ENCODE peak calls at places on chromosomes 1 and 21, in four cellular contexts. H is GM12878, Q is K562, D is HepG2. E is an unnamed sample.

GRCh38 chr1:87941292-87941946 is 612.7 kb downstream of the LMO4 start:
- DNase-seq in H (no peak), Q (no peak), D (no peak), E (no peak)

GRCh38 chr1:201751872-201752271 is 77.1 kb upstream of the IPO9 start:
- DNase-seq in H (no peak), Q (no peak), D (peak; percentile 58), E (no peak)

GRCh38 chr1:1393428-1393827 is 5.7 kb downstream of the CCNL2 start:
- DNase-seq in H (no peak), Q (no peak), D (no peak), E (no peak)

GRCh38 chr1:82775402-82776000 is 974.8 kb downstream of the ADGRL2 start:
- DNase-seq in H (no peak), Q (peak; percentile 49), D (peak; percentile 3), E (peak; percentile 48)

GRCh38 chr21:27362249-27362648 is 395.4 kb upstream of the ADAMTS5 start:
- DNase-seq in H (no peak), Q (no peak), D (no peak), E (no peak)

GRCh38 chr1:45545553-45546310 is 4.9 kb upstream of the AKR1A1 start:
- DNase-seq in H (no peak), Q (no peak), D (peak; percentile 88), E (no peak)

GRCh38 chr1:4315202-4315601 is 339.2 kb upstream of the AJAP1 start:
- DNase-seq in H (no peak), Q (no peak), D (no peak), E (no peak)

GRCh38 chr1:8082945-8083344 is 56.8 kb upstream of the ERRFI1 start:
- DNase-seq in H (no peak), Q (no peak), D (peak; percentile 73), E (no peak)

GRCh38 chr1:240285541-240285940 is 193.9 kb downstream of the FMN2 start:
- DNase-seq in H (no peak), Q (no peak), D (no peak), E (no peak)

GRCh38 chr1:204773246-204773645 is 87.7 kb upstream of the LRRN2 start:
- DNase-seq in H (no peak), Q (no peak), D (no peak), E (no peak)

GRCh38 chr1:2290595-2291510 is 62.7 kb downstream of the SKI start:
- DNase-seq in H (peak; percentile 50), Q (peak; percentile 66), D (no peak), E (no peak)

GRCh38 chr1:155003227-155003765 is 694 bp downstream of the ZBTB7B start:
- DNase-seq in H (no peak), Q (peak; percentile 51), D (no peak), E (no peak)

GRCh38 chr1:25478633-25479032 is 47.9 kb downstream of the MACO1 start:
- DNase-seq in H (no peak), Q (no peak), D (no peak), E (no peak)

GRCh38 chr1:159014003-159014571 is 4.4 kb downstream of the IFI16 start:
- DNase-seq in H (no peak), Q (no peak), D (no peak), E (no peak)

GRCh38 chr1:226293553-226293920 is 15.4 kb downstream of the LIN9 start:
- DNase-seq in H (no peak), Q (no peak), D (no peak), E (no peak)

GRCh38 chr1:1361982-1362423 is 3.6 kb upstream of the MXRA8 start:
- DNase-seq in H (no peak), Q (no peak), D (peak; percentile 75), E (no peak)

GRCh38 chr1:178768423-178768822 is 43.4 kb downstream of the RALGPS2 start:
- DNase-seq in H (no peak), Q (peak; percentile 58), D (peak; percentile 20), E (peak; percentile 56)

GRCh38 chr1:191851799-191852595 is 306.3 kb upstream of the RGS18 start:
- DNase-seq in H (no peak), Q (no peak), D (no peak), E (no peak)

GRCh38 chr1:150507912-150508864 is at the start of gene ECM1:
- DNase-seq in H (no peak), Q (peak; percentile 86), D (no peak), E (no peak)

GRCh38 chr1:27602510-27603319 is 1.2 kb downstream of the AHDC1 start:
- DNase-seq in H (no peak), Q (peak; percentile 87), D (no peak), E (peak; percentile 57)
- TF ChIP-seq BHLHE40 in H (no peak), Q (no peak), D (no peak), E (no peak)

GRCh38 chr1:95043141-95043980 is 29.4 kb downstream of the ALG14 start:
- DNase-seq in H (peak; percentile 19), Q (peak; percentile 83), D (peak; percentile 77), E (peak; percentile 89)

GRCh38 chr1:95040032-95040525 is 32.7 kb downstream of the ALG14 start:
- DNase-seq in H (no peak), Q (no peak), D (no peak), E (no peak)

GRCh38 chr1:95039360-95040031 is 33.3 kb downstream of the ALG14 start:
- DNase-seq in H (no peak), Q (no peak), D (no peak), E (no peak)

GRCh38 chr1:95041491-95042165 is 31.1 kb downstream of the ALG14 start:
- DNase-seq in H (no peak), Q (peak; percentile 61), D (peak; percentile 74), E (peak; percentile 70)

DNA sequence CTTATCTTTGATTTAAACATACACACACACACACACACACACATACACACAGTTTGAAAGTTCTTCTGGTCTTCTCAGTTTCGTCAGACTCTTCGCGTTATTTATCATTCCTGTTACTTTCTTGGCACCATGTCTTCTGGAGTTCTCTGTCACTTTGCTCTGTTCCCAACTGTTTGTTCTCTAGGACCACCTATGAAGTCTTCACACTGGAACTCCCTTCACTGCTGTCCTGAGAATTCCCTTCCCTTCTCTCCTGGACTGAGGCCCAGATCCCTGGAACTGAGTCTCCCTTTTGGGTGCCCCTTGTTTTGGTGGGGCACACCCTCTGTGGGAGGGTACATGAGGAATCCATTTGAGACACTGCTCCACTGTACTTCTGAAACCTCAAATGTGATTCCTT is 30.5 kb downstream of the ALG14 start:
- DNase-seq in H (no peak), Q (no peak), D (no peak), E (no peak)
- TF ChIP-seq TARDBP in H (no peak), Q (no peak), D (no peak), E (no peak)

GRCh38 chr1:174021611-174022079 is 512 bp downstream of the RC3H1 start:
- DNase-seq in H (no peak), Q (peak; percentile 66), D (peak; percentile 24), E (peak; percentile 54)

GRCh38 chr1:174022976-174023277 is 770 bp upstream of the RC3H1 start:
- DNase-seq in H (no peak), Q (no peak), D (no peak), E (no peak)

GRCh38 chr1:174018565-174018964 is 3.6 kb downstream of the RC3H1 start:
- DNase-seq in H (no peak), Q (no peak), D (no peak), E (no peak)

GRCh38 chr1:174022080-174022975 is at the start of gene RC3H1:
- DNase-seq in H (peak; percentile 53), Q (peak; percentile 95), D (peak; percentile 80), E (peak; percentile 89)

GRCh38 chr1:174023438-174023837 is 1.3 kb upstream of the RC3H1 start:
- DNase-seq in H (no peak), Q (no peak), D (no peak), E (peak; percentile 33)
- TF ChIP-seq BHLHE40 in H (no peak), Q (no peak), D (no peak), E (no peak)

GRCh38 chr1:28580706-28581530 is 11.1 kb upstream of the RAB42 start:
- DNase-seq in H (no peak), Q (peak; percentile 53), D (peak; percentile 28), E (peak; percentile 68)

GRCh38 chr1:28579374-28579773 is 12.7 kb upstream of the RAB42 start:
- DNase-seq in H (no peak), Q (no peak), D (no peak), E (no peak)

GRCh38 chr1:28577738-28578536 is 14.1 kb upstream of the RAB42 start:
- DNase-seq in H (no peak), Q (peak; percentile 25), D (no peak), E (no peak)

GRCh38 chr1:28577052-28577678 is 14.9 kb upstream of the RAB42 start:
- DNase-seq in H (no peak), Q (peak; percentile 49), D (peak; percentile 25), E (no peak)

GRCh38 chr1:28578696-28579218 is 13.3 kb upstream of the RAB42 start:
- DNase-seq in H (no peak), Q (peak; percentile 11), D (no peak), E (no peak)
- TF ChIP-seq TARDBP in H (no peak), Q (no peak), D (no peak), E (no peak)

GRCh38 chr1:40697436-40697835 is 5.9 kb downstream of the NFYC start:
- DNase-seq in H (no peak), Q (no peak), D (no peak), E (no peak)

GRCh38 chr1:40699787-40700186 is 8.3 kb downstream of the NFYC start:
- DNase-seq in H (peak; percentile 74), Q (no peak), D (no peak), E (no peak)

GRCh38 chr1:40694353-40694874 is 2.9 kb downstream of the NFYC start:
- DNase-seq in H (no peak), Q (no peak), D (no peak), E (no peak)

GRCh38 chr1:40693425-40693824 is 1.9 kb downstream of the NFYC start:
- DNase-seq in H (no peak), Q (no peak), D (no peak), E (no peak)

GRCh38 chr1:40696294-40696693 is 4.8 kb downstream of the NFYC start:
- DNase-seq in H (no peak), Q (no peak), D (no peak), E (no peak)
- TF ChIP-seq BHLHE40 in H (no peak), Q (no peak), D (no peak), E (no peak)

GRCh38 chr1:245800901-245801605 is 646.3 kb downstream of the KIF26B start:
- DNase-seq in H (no peak), Q (no peak), D (no peak), E (no peak)
- TF ChIP-seq TARDBP in H (no peak), Q (no peak), D (no peak), E (no peak)

GRCh38 chr21:39189857-39190604 is 6.8 kb upstream of the PSMG1 start:
- DNase-seq in H (no peak), Q (no peak), D (no peak), E (no peak)
- TF ChIP-seq BHLHE40 in H (no peak), Q (no peak), D (no peak), E (no peak)

GRCh38 chr1:242008788-242009500 is 10.0 kb upstream of the MAP1LC3C start:
- DNase-seq in H (no peak), Q (no peak), D (no peak), E (no peak)
- TF ChIP-seq TARDBP in H (no peak), Q (no peak), D (no peak), E (no peak)